ENCODE peak calls at places on chromosomes 7 and 10, in four cellular contexts. One of them, this sample, is unnamed.

GRCh38 chr10:45463244-45464116 is 89.5 kb downstream of the ALOX5 start:
- DNase-seq in K562: no peak
- DNase-seq in WTC11: no peak
- DNase-seq in SK-N-SH: no peak
- DNase-seq in this sample: no peak

GRCh38 chr10:30392564-30392990 is 41.4 kb upstream of the MAP3K8 start:
- DNase-seq in WTC11: peak; percentile 85
- DNase-seq in SK-N-SH: peak; percentile 89
- DNase-seq in K562: peak; percentile 87
- DNase-seq in this sample: peak; percentile 93

GRCh38 chr10:5512881-5513698 is 11.7 kb upstream of the CALML3 start:
- DNase-seq in SK-N-SH: no peak
- DNase-seq in WTC11: no peak
- DNase-seq in K562: no peak
- DNase-seq in this sample: no peak

GRCh38 chr7:83824214-83824613 is 175.3 kb upstream of the SEMA3E start:
- DNase-seq in K562: no peak
- DNase-seq in WTC11: no peak
- DNase-seq in SK-N-SH: no peak
- DNase-seq in this sample: no peak

GRCh38 chr7:101507791-101508252 is 121.3 kb downstream of the MYL10 start:
- DNase-seq in WTC11: peak; percentile 74
- DNase-seq in K562: peak; percentile 67
- DNase-seq in SK-N-SH: peak; percentile 86
- DNase-seq in this sample: peak; percentile 81

GRCh38 chr7:73988197-73988596 is 39.8 kb upstream of the ELN start:
- DNase-seq in SK-N-SH: no peak
- DNase-seq in WTC11: no peak
- DNase-seq in K562: no peak
- DNase-seq in this sample: no peak

GRCh38 chr7:139769066-139769465 is 8.7 kb downstream of the HIPK2 start:
- DNase-seq in SK-N-SH: no peak
- DNase-seq in WTC11: no peak
- DNase-seq in K562: no peak
- DNase-seq in this sample: no peak

GRCh38 chr10:74880041-74880440 is 53.6 kb downstream of the KAT6B start:
- DNase-seq in K562: no peak
- DNase-seq in SK-N-SH: no peak
- DNase-seq in WTC11: no peak
- DNase-seq in this sample: no peak

GRCh38 chr10:6737758-6738463 is 157.8 kb upstream of the PRKCQ start:
- DNase-seq in WTC11: no peak
- DNase-seq in K562: no peak
- DNase-seq in SK-N-SH: no peak
- DNase-seq in this sample: no peak

GRCh38 chr10:43066481-43066880 is 10.4 kb upstream of the RET start:
- DNase-seq in SK-N-SH: no peak
- DNase-seq in K562: no peak
- DNase-seq in WTC11: no peak
- DNase-seq in this sample: no peak

GRCh38 chr7:105990726-105991465 is 27.8 kb downstream of the CDHR3 start:
- DNase-seq in K562: peak; percentile 42
- DNase-seq in SK-N-SH: no peak
- DNase-seq in WTC11: peak; percentile 68
- DNase-seq in this sample: peak; percentile 72

GRCh38 chr7:158282461-158283001 is 305.1 kb downstream of the PTPRN2 start:
- DNase-seq in K562: no peak
- DNase-seq in SK-N-SH: no peak
- DNase-seq in WTC11: no peak
- DNase-seq in this sample: no peak

GRCh38 chr10:58952162-58952561 is 224.3 kb upstream of the PHYHIPL start:
- DNase-seq in K562: no peak
- DNase-seq in WTC11: no peak
- DNase-seq in SK-N-SH: no peak
- DNase-seq in this sample: no peak

GRCh38 chr10:46539596-46540411 is 16.7 kb downstream of the GPRIN2 start:
- DNase-seq in WTC11: peak; percentile 5
- DNase-seq in K562: no peak
- DNase-seq in SK-N-SH: no peak
- DNase-seq in this sample: no peak

GRCh38 chr7:159098424-159098786 is 46.3 kb downstream of the VIPR2 start:
- DNase-seq in SK-N-SH: no peak
- DNase-seq in WTC11: no peak
- DNase-seq in K562: no peak
- DNase-seq in this sample: no peak

GRCh38 chr10:102342958-102343357 is 52.5 kb upstream of the NFKB2 start:
- DNase-seq in SK-N-SH: no peak
- DNase-seq in WTC11: no peak
- DNase-seq in K562: no peak
- DNase-seq in this sample: no peak

GRCh38 chr7:2645274-2645868 is 13.6 kb downstream of the TTYH3 start:
- DNase-seq in SK-N-SH: peak; percentile 93
- DNase-seq in WTC11: no peak
- DNase-seq in K562: no peak
- DNase-seq in this sample: no peak

GRCh38 chr7:21412953-21413352 is 14.9 kb upstream of the SP4 start:
- DNase-seq in SK-N-SH: no peak
- DNase-seq in K562: no peak
- DNase-seq in WTC11: no peak
- DNase-seq in this sample: no peak

GRCh38 chr7:31776616-31777015 is 89.6 kb downstream of the PPP1R17 start:
- DNase-seq in WTC11: no peak
- DNase-seq in K562: no peak
- DNase-seq in SK-N-SH: no peak
- DNase-seq in this sample: no peak

GRCh38 chr7:155483245-155483644 is 25.3 kb downstream of the EN2 start:
- DNase-seq in WTC11: no peak
- DNase-seq in SK-N-SH: no peak
- DNase-seq in K562: no peak
- DNase-seq in this sample: no peak

DNA sequence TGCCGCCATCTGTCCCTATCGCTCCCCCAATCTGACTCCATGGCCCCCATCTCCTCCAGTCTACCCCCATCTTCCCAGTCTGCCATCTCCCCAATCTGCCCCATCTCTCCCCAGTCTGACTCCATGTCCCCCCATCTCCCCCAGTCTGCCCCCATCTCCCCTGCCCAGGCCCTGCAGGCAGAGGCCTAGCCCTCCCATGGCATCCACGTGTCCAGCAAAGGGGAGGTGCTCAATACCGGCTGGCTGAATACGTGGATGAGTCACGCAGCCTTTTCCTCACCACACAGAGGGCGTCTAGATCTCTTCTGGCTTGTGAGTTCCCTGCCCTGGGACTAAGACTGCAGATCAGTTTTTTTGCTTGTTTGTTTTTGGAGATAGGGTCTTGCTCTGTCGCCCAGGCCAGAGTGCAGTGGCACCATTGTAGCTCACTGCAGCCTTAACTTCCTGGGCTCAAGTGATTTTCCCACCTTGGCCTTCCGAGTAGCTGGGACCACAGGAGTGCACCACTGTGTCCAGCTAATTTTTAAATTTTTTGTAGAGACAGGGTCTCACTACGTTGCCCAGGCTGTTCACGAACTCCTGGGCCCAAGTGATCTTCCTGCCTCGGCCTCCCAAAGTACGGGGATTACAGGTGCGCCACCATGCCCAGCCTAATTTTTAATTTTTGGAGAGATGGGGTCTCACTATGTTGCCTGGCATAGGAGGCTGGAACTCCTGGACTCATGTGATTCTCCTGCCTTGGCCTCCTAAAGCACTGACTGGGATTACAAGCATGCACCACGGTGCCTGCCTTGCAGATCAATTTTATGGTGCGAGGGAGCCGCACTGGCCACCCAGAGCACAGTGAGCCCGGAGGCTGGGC is 15.3 kb upstream of the GPR146 start:
- DNase-seq in K562: peak; percentile 90
- DNase-seq in WTC11: no peak
- DNase-seq in SK-N-SH: peak; percentile 94
- DNase-seq in this sample: no peak
- TF ChIP-seq TEAD4 in K562: no peak
- TF ChIP-seq TEAD4 in WTC11: no peak
- TF ChIP-seq TEAD4 in SK-N-SH: no peak
- TF ChIP-seq TEAD4 in this sample: no peak

GRCh38 chr7:41544241-41544640 is 158.6 kb downstream of the INHBA start:
- DNase-seq in WTC11: no peak
- DNase-seq in K562: no peak
- DNase-seq in SK-N-SH: no peak
- DNase-seq in this sample: no peak
- TF ChIP-seq TEAD4 in WTC11: no peak
- TF ChIP-seq TEAD4 in K562: no peak
- TF ChIP-seq TEAD4 in SK-N-SH: no peak
- TF ChIP-seq TEAD4 in this sample: no peak

DNA sequence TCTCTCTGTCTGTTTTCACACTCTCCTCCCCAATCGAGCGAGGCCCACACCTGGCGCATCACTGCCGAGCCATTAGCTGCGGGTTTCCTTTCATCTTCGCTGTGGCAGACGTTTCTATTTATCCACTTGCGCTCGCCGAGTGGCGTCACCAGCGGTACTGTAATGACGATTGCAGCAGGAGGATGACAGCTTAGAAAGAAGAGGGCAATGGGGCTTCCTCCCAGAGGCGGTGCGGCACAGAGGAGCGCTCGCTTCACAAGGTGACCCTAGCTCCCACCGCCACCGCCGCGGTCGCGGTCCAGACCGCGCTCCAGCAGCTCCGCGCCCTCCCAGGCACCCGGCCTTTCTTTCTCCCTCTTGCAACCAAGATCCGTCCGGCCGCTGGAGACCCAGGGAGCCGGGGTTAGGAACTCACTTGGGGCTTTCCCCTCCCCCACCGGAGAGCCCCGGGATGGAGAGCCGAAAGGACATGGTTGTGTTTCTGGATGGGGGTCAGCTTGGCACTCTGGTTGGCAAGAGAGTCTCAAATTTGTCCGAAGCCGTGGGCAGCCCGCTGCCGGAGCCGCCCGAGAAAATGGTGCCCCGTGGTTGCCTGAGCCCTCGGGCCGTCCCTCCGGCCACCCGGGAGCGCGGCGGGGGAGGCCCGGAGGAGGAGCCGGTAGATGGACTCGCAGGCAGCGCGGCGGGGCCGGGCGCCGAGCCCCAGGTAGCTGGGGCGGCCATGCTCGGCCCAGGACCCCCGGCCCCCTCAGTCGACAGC is at the start of gene EVX1:
- DNase-seq in K562: no peak
- DNase-seq in SK-N-SH: no peak
- DNase-seq in WTC11: no peak
- DNase-seq in this sample: no peak
- TF ChIP-seq TEAD4 in K562: no peak
- TF ChIP-seq TEAD4 in SK-N-SH: no peak
- TF ChIP-seq TEAD4 in WTC11: no peak
- TF ChIP-seq TEAD4 in this sample: no peak

DNA sequence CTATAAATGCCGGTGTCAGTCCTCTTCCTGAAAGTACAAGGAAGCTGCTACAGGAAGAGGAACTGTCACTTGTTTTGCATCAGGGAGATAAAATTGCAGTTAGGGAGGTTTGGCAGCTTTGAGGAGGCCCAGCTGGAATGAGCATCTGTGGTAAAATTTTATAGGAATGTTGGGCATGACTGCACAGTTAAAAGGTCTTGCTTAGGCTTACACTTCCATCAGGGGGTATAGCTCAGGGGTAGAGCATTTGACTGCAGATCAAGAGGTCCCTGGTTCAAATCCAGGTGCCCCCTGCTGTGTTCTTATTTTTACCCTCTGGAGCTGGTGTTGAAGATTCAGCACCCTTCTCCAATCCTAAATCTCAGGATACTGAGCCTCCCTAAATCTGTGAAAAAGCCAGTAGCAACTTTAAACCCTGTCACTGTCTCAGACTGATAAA is 65.9 kb downstream of the ZNF467 start:
- DNase-seq in WTC11: no peak
- DNase-seq in SK-N-SH: no peak
- DNase-seq in K562: no peak
- DNase-seq in this sample: no peak
- TF ChIP-seq TEAD4 in WTC11: no peak
- TF ChIP-seq TEAD4 in SK-N-SH: peak; percentile 19
- TF ChIP-seq TEAD4 in K562: no peak
- TF ChIP-seq TEAD4 in this sample: no peak

GRCh38 chr10:71962915-71963314 is 1.3 kb upstream of the CHST3 start:
- DNase-seq in K562: no peak
- DNase-seq in WTC11: no peak
- DNase-seq in SK-N-SH: no peak
- DNase-seq in this sample: no peak

GRCh38 chr10:71959526-71959925 is 4.7 kb upstream of the CHST3 start:
- DNase-seq in SK-N-SH: no peak
- DNase-seq in WTC11: no peak
- DNase-seq in K562: no peak
- DNase-seq in this sample: no peak

GRCh38 chr10:71952745-71953144 is 11.4 kb upstream of the CHST3 start:
- DNase-seq in K562: no peak
- DNase-seq in SK-N-SH: no peak
- DNase-seq in WTC11: no peak
- DNase-seq in this sample: no peak

GRCh38 chr10:71961831-71962230 is 2.4 kb upstream of the CHST3 start:
- DNase-seq in SK-N-SH: no peak
- DNase-seq in K562: no peak
- DNase-seq in WTC11: no peak
- DNase-seq in this sample: no peak

DNA sequence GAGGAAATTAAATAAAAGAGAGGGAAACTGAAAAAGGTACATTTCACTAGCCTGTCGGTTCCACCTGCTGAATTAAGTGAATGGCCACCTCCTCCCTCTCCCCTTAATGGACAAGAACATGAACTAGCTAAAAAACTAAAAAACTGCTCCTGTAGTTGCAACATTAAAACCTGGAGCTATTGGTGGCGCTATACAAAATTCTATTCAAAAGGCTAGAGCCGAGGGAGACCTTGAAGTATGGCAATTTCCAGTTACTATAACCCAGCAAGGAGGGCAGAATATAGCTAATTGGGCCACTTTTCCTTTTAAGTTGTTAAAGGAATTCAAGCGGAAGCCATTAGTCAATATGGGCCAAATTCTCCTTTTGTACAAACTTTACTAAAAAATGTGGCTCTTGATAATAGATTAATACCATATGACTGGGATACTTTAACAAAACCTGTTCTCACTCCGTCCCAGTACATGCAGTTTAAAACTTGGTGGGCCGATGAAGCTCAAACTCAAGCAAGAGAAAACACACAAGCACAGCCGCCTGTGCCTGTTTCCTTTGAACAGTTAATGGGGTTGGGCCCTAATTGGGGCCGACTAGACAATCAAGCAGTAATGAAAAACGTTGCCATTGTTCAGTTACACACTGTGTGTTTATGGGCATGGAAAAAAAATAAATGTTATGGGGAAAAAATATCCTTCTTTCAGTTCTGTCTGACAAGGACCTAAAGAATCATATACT is 6.5 kb upstream of the CHST3 start:
- DNase-seq in SK-N-SH: no peak
- DNase-seq in WTC11: no peak
- DNase-seq in K562: no peak
- DNase-seq in this sample: no peak
- TF ChIP-seq TEAD4 in SK-N-SH: no peak
- TF ChIP-seq TEAD4 in WTC11: no peak
- TF ChIP-seq TEAD4 in K562: no peak
- TF ChIP-seq TEAD4 in this sample: no peak